ENCODE peak calls at places on chromosomes 6 and 20, in five cellular contexts. E is heart right ventricle, X is cardiac muscle cell, T is esophagus squamous epithelium, Y is right lobe of liver. A is an unnamed sample.

GRCh38 chr6:50087231-50087954 is 37.7 kb upstream of the DEFB112 start:
- DNase-seq in E (no peak), X (no peak), T (no peak), Y (no peak), A (no peak)

GRCh38 chr6:99521557-99522286 is 6.5 kb upstream of the USP45 start:
- DNase-seq in E (peak; percentile 15), X (peak; percentile 84), T (no peak), Y (no peak), A (no peak)

GRCh38 chr20:34500823-34501222 is 15.4 kb upstream of the DYNLRB1 start:
- DNase-seq in E (no peak), X (no peak), T (no peak), Y (no peak), A (no peak)

GRCh38 chr6:26336355-26337198 is 28.4 kb upstream of the BTN3A2 start:
- DNase-seq in E (no peak), X (peak; percentile 60), T (no peak), Y (no peak), A (no peak)

GRCh38 chr6:134706806-134707205 is 243.1 kb downstream of the ALDH8A1 start:
- DNase-seq in E (no peak), X (peak; percentile 30), T (no peak), Y (no peak), A (no peak)

GRCh38 chr20:51802170-51802745 is at the start of gene SALL4:
- DNase-seq in E (no peak), X (peak; percentile 53), T (no peak), Y (no peak), A (no peak)

GRCh38 chr20:38224534-38224933 is 36.0 kb downstream of the KIAA1755 start:
- DNase-seq in E (no peak), X (no peak), T (no peak), Y (no peak), A (no peak)

GRCh38 chr20:36303020-36303595 is 3.0 kb upstream of the DLGAP4 start:
- DNase-seq in E (no peak), X (no peak), T (no peak), Y (no peak), A (no peak)

GRCh38 chr6:38305995-38306681 is 333.6 kb downstream of the BTBD9 start:
- DNase-seq in E (no peak), X (no peak), T (no peak), Y (no peak), A (no peak)

GRCh38 chr6:10140121-10140520 is 274.8 kb downstream of the TFAP2A start:
- DNase-seq in E (no peak), X (no peak), T (no peak), Y (no peak), A (no peak)

GRCh38 chr6:33126101-33126714 is 50.4 kb downstream of the HLA-DPB1 start:
- DNase-seq in E (peak; percentile 74), X (peak; percentile 75), T (no peak), Y (peak; percentile 74), A (peak; percentile 60)

GRCh38 chr6:11194399-11195274 is 37.8 kb downstream of the NEDD9 start:
- DNase-seq in E (no peak), X (peak; percentile 95), T (no peak), Y (no peak), A (no peak)

GRCh38 chr20:64026-64603 is 23.4 kb upstream of the DEFB125 start:
- DNase-seq in E (no peak), X (no peak), T (no peak), Y (no peak), A (no peak)

GRCh38 chr20:61757-62156 is 25.7 kb upstream of the DEFB125 start:
- DNase-seq in E (no peak), X (no peak), T (no peak), Y (no peak), A (no peak)

GRCh38 chr20:62487-62886 is 25.0 kb upstream of the DEFB125 start:
- DNase-seq in E (no peak), X (no peak), T (no peak), Y (no peak), A (no peak)

GRCh38 chr20:60035-60918 is 27.2 kb upstream of the DEFB125 start:
- DNase-seq in E (no peak), X (no peak), T (no peak), Y (no peak), A (no peak)

DNA sequence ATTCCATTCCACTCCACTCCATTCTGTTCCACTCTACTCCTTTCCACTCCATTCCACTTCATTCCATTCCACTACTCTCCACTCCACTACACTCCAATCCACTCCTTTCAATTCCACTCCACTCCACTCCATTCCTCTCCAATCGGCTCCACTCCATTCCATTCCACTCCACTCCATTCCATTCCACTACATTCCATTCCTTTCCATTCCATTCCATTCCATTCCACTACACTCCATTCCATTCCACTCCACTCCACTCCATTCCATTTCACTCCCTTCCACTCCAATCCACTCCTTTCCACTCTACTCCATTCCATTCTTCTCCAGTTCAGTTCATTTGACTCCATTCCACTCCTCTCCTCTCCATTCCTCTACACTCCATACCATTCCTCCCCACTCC is 26.2 kb upstream of the DEFB125 start:
- DNase-seq in E (no peak), X (no peak), T (no peak), Y (no peak), A (no peak)
- H3K9me3 ChIP-seq in E (no peaks in the 10 kb centered on the region), X (no peaks in the 10 kb centered on the region), T (no peaks in the 10 kb centered on the region), Y (no peaks in the 10 kb centered on the region), A (peaks cover 2% of the 10 kb centered on the region)

GRCh38 chr6:119921491-119922010 is 572.0 kb upstream of the MAN1A1 start:
- DNase-seq in E (no peak), X (no peak), T (no peak), Y (no peak), A (no peak)
- H3K9me3 ChIP-seq in E (no peaks in the 10 kb centered on the region), X (no peaks in the 10 kb centered on the region), T (peaks cover 38% of the 10 kb centered on the region), Y (no peaks in the 10 kb centered on the region), A (no peaks in the 10 kb centered on the region)

DNA sequence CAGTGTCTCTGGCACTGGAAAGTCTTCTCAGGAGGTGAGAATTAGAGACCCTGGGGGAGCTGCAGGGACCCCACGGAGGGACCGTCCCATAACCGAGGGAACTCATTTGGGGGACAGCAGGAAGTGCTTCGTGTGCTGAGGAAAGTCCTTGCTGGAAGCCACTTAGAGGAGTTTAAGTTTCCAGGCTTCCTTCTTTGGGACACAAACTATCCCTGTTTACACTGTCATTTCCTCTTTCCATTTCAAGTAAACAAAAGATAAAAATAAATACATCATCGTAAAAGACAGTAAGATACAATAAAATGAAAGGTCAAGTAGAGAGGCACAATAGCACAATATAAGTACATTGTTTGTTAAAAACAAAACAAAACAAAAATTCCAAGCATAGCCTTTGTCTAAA is 101.2 kb downstream of the TTLL2 start:
- DNase-seq in E (no peak), X (no peak), T (no peak), Y (no peak), A (no peak)
- H3K9me3 ChIP-seq in E (no peaks in the 10 kb centered on the region), X (no peaks in the 10 kb centered on the region), T (no peaks in the 10 kb centered on the region), Y (no peaks in the 10 kb centered on the region), A (no peaks in the 10 kb centered on the region)

DNA sequence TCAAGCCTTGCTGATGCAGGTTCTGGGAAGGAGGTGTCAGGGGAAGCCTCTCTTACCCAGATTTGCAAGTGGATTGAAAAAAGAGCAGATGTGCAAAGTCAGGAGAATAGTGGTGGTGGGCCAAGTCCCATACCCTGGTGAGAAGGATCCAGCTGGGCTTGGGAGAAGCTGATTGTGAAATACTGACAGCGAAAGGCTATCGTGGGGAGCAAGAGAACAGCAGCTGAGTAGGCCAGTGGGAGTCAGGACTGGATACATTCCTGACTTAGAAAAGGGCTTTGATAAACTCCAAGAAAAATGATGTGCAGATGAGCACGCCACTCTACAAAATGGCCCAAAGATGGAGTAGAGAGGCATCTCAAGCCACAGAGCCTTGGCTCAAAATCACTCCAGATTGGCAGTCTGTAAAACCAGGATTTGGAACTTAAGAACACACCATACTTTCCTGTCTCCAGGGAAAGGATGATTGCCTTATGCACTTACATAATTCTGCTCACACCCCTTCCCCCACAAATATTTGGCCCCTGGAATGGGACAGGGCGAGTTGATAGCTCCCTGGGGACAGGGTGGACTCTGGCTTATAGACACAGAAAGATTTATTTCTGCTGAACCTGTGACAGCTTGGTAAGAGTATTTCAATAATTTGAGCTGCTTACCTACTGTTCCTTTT is 578.7 kb downstream of the MAFB start:
- DNase-seq in E (no peak), X (no peak), T (no peak), Y (no peak), A (no peak)
- H3K9me3 ChIP-seq in E (no peaks in the 10 kb centered on the region), X (no peaks in the 10 kb centered on the region), T (no peaks in the 10 kb centered on the region), Y (no peaks in the 10 kb centered on the region), A (no peaks in the 10 kb centered on the region)

DNA sequence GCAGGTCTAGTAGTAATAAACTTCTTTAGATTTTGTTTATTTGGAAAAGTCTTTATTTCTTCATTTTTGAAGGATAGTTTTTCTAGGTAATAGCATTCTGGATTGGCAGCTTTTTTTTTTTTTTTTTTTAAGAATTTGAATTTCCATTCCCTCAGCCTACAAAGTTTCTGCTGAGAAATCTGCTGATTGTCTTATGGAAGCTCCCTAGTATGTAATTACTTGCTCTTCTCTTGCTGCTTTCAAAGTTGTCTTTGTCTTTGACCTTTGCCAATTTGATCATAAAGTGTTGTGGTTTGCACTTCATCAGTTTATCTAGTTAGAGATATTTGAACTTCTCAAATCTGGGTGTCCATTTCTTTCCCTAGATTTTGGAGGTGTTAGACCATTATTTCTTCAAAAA is 82.2 kb upstream of the GMDS start:
- DNase-seq in E (no peak), X (no peak), T (no peak), Y (no peak), A (no peak)
- H3K9me3 ChIP-seq in E (no peaks in the 10 kb centered on the region), X (no peaks in the 10 kb centered on the region), T (peaks cover 52% of the 10 kb centered on the region), Y (no peaks in the 10 kb centered on the region), A (peaks cover 10% of the 10 kb centered on the region)

DNA sequence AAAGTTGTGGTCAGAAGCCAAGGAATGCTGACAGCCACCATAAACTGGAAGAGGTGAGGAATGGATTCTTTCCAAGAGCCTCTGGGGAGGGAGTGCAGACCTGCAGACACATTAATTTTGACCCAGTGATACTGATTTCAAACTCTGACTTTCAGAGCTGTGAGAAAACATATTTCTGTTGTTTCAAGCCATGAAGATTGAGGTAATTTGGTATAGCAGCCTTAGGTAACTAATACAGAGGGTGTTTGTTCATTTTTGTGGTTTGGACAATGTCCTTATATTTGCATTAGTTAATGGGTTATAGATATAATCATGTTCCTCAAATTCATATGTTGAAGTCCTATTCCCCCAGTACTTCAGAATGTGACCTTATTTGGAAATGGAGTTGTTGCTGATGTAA is 85.4 kb upstream of the GTSF1L start:
- DNase-seq in E (no peak), X (no peak), T (no peak), Y (no peak), A (no peak)
- H3K9me3 ChIP-seq in E (no peaks in the 10 kb centered on the region), X (no peaks in the 10 kb centered on the region), T (peaks cover 25% of the 10 kb centered on the region), Y (peaks cover 8% of the 10 kb centered on the region), A (peaks cover 5% of the 10 kb centered on the region)

DNA sequence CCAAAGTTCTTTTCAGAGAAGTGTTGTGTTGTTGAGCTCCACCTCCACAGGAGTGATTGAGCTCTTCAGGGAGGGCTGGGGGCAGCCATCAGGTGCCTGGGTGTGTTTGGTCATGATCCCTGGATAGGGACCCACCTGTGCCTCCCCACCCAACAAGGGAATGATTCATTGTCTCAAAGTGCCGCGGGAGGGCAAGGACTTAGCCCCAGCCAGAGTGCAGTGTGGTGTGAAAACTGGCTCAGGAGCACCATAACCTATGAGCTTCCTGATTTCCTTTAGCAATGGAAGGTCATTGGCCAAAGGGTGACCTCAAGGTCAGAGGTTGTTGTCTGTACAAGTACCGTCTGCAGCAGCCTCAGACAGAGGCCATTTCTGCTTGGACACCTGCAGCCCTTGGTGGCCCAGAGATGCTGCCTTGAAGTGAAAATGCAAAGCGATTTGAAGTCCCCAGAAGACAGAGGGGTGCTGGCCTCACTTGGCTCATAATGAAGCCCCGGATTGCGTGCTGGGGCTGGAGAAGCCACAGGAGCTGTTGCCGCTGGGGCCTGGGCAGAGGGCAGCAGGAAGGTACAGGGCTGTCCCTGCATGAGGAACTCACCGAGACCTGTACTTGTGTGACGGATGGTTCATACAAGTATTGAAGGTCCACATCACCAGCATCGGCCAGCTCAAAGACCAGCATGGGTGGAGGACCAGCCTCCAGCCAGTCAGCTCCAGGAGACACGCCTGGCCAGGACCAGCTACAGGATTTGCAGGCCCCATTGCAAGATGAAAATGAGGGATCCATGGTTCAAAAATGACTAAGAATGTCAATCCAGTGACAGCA is 100.6 kb upstream of the DUSP22 start:
- DNase-seq in E (no peak), X (no peak), T (no peak), Y (no peak), A (no peak)
- H3K9me3 ChIP-seq in E (no peaks in the 10 kb centered on the region), X (no peaks in the 10 kb centered on the region), T (no peaks in the 10 kb centered on the region), Y (no peaks in the 10 kb centered on the region), A (no peaks in the 10 kb centered on the region)

A was measured in T-helper 17 cell.